ENCODE peak calls at places on chromosomes 16 and 17, in seven cellular contexts. H, D, F, R, T, Q and V are unnamed samples.

GRCh38 chr17:1958134-1958881 is 66.8 kb downstream of the RTN4RL1 start:
- DNase-seq in H (no peak), D (no peak), F (no peak), R (peak; percentile 90), T (peak; percentile 60), Q (no peak), V (no peak)

GRCh38 chr17:7029096-7029495 is 6.2 kb downstream of the BCL6B start:
- DNase-seq in H (no peak), D (no peak), F (no peak), R (no peak), T (no peak), Q (no peak), V (no peak)

GRCh38 chr16:86610779-86611516 is 32.6 kb downstream of the FOXL1 start:
- DNase-seq in H (no peak), D (no peak), F (no peak), R (no peak), T (no peak), Q (no peak), V (no peak)

GRCh38 chr16:46970089-46970488 is 3.4 kb downstream of the DNAJA2 start:
- DNase-seq in H (no peak), D (peak; percentile 27), F (no peak), R (no peak), T (peak; percentile 52), Q (no peak), V (no peak)

GRCh38 chr16:5863207-5863606 is 765.6 kb upstream of the EEF2KMT start:
- DNase-seq in H (no peak), D (no peak), F (no peak), R (no peak), T (no peak), Q (no peak), V (no peak)

GRCh38 chr17:79388556-79389295 is 222.1 kb downstream of the RBFOX3 start:
- DNase-seq in H (no peak), D (peak; percentile 45), F (peak; percentile 68), R (peak; percentile 61), T (peak; percentile 72), Q (no peak), V (peak; percentile 11)

GRCh38 chr17:75147878-75148546 is 6.3 kb downstream of the JPT1 start:
- DNase-seq in H (no peak), D (no peak), F (no peak), R (no peak), T (no peak), Q (no peak), V (no peak)

GRCh38 chr16:67212766-67213165 is 13.8 kb downstream of the ELMO3 start:
- DNase-seq in H (no peak), D (no peak), F (no peak), R (no peak), T (no peak), Q (no peak), V (no peak)

GRCh38 chr17:63476857-63477470 is at the start of gene ACE:
- DNase-seq in H (no peak), D (peak; percentile 40), F (no peak), R (peak; percentile 71), T (peak; percentile 53), Q (peak; percentile 20), V (no peak)

GRCh38 chr17:55731586-55732250 is 9.1 kb upstream of the TMEM100 start:
- DNase-seq in H (peak; percentile 33), D (peak; percentile 51), F (no peak), R (peak; percentile 65), T (peak; percentile 20), Q (no peak), V (peak; percentile 69)

GRCh38 chr17:49521521-49522185 is 26.6 kb downstream of the NGFR start:
- DNase-seq in H (no peak), D (no peak), F (no peak), R (no peak), T (no peak), Q (no peak), V (no peak)

GRCh38 chr16:58110590-58111330 is 18.4 kb downstream of the CFAP20 start:
- DNase-seq in H (no peak), D (no peak), F (no peak), R (peak; percentile 15), T (no peak), Q (no peak), V (peak; percentile 34)

GRCh38 chr17:8123695-8124349 is at the start of gene HES7:
- DNase-seq in H (no peak), D (no peak), F (no peak), R (peak; percentile 42), T (peak; percentile 16), Q (no peak), V (no peak)

GRCh38 chr16:73065617-73066313 is 17.8 kb upstream of the ZFHX3 start:
- DNase-seq in H (no peak), D (peak; percentile 65), F (no peak), R (no peak), T (no peak), Q (no peak), V (no peak)

GRCh38 chr17:43070872-43071271 is 45.8 kb downstream of the RND2 start:
- DNase-seq in H (no peak), D (no peak), F (no peak), R (no peak), T (no peak), Q (no peak), V (no peak)

GRCh38 chr16:67432491-67432890 is 1.6 kb downstream of the HSD11B2 start:
- DNase-seq in H (no peak), D (no peak), F (no peak), R (no peak), T (no peak), Q (no peak), V (no peak)

GRCh38 chr16:75248142-75248535 is 3.3 kb downstream of the BCAR1 start:
- DNase-seq in H (peak; percentile 59), D (peak; percentile 13), F (no peak), R (no peak), T (no peak), Q (no peak), V (no peak)

GRCh38 chr16:85173981-85174751 is 61.9 kb upstream of the CIBAR2 start:
- DNase-seq in H (no peak), D (peak; percentile 73), F (peak; percentile 83), R (peak; percentile 88), T (peak; percentile 71), Q (no peak), V (peak; percentile 75)

GRCh38 chr16:53281280-53281679 is 153.0 kb upstream of the RBL2 start:
- DNase-seq in H (no peak), D (no peak), F (no peak), R (no peak), T (no peak), Q (no peak), V (no peak)

GRCh38 chr17:52124993-52125392 is 33.5 kb downstream of the CA10 start:
- DNase-seq in H (no peak), D (no peak), F (no peak), R (no peak), T (no peak), Q (no peak), V (no peak)

GRCh38 chr16:66503030-66503429 is 46.9 kb downstream of the TK2 start:
- DNase-seq in H (peak; percentile 29), D (no peak), F (no peak), R (no peak), T (no peak), Q (no peak), V (no peak)

GRCh38 chr16:88938119-88938932 is 38.7 kb downstream of the CBFA2T3 start:
- DNase-seq in H (no peak), D (peak; percentile 21), F (no peak), R (no peak), T (no peak), Q (no peak), V (no peak)

GRCh38 chr17:72565006-72565405 is 444.2 kb downstream of the SOX9 start:
- DNase-seq in H (no peak), D (no peak), F (no peak), R (no peak), T (no peak), Q (no peak), V (no peak)

GRCh38 chr16:50802958-50803357 is 61.1 kb downstream of the CYLD start:
- DNase-seq in H (no peak), D (no peak), F (no peak), R (no peak), T (no peak), Q (no peak), V (no peak)

GRCh38 chr17:19397556-19398041 is 10.6 kb upstream of the MFAP4 start:
- DNase-seq in H (no peak), D (no peak), F (no peak), R (no peak), T (peak; percentile 45), Q (no peak), V (no peak)

GRCh38 chr17:59399914-59400313 is 68.5 kb downstream of the YPEL2 start:
- DNase-seq in H (no peak), D (no peak), F (no peak), R (no peak), T (no peak), Q (no peak), V (no peak)

GRCh38 chr17:80688994-80689635 is 144.5 kb downstream of the RPTOR start:
- DNase-seq in H (no peak), D (no peak), F (no peak), R (no peak), T (no peak), Q (no peak), V (no peak)

GRCh38 chr16:57958544-57958943 is 12.4 kb downstream of the CNGB1 start:
- DNase-seq in H (no peak), D (no peak), F (no peak), R (no peak), T (no peak), Q (no peak), V (no peak)

GRCh38 chr16:46947900-46948547 is 25.4 kb downstream of the DNAJA2 start:
- DNase-seq in H (no peak), D (no peak), F (no peak), R (peak; percentile 31), T (no peak), Q (no peak), V (peak; percentile 26)

GRCh38 chr17:47692895-47693666 is 880 bp upstream of the TBKBP1 start:
- DNase-seq in H (no peak), D (no peak), F (no peak), R (peak; percentile 39), T (peak; percentile 63), Q (no peak), V (no peak)

GRCh38 chr16:64773184-64773583 is 348.7 kb downstream of the CDH11 start:
- DNase-seq in H (no peak), D (no peak), F (no peak), R (no peak), T (no peak), Q (no peak), V (no peak)

GRCh38 chr17:10352866-10353265 is 19.9 kb downstream of the MYH13 start:
- DNase-seq in H (no peak), D (no peak), F (no peak), R (no peak), T (no peak), Q (no peak), V (no peak)

GRCh38 chr17:70344356-70345060 is 175.2 kb downstream of the KCNJ2 start:
- DNase-seq in H (no peak), D (no peak), F (peak; percentile 21), R (no peak), T (no peak), Q (no peak), V (peak; percentile 59)

GRCh38 chr17:41579484-41580243 is 7.0 kb downstream of the KRT14 start:
- DNase-seq in H (no peak), D (peak; percentile 63), F (peak; percentile 87), R (peak; percentile 63), T (peak; percentile 87), Q (peak; percentile 56), V (peak; percentile 55)

GRCh38 chr17:7703584-7704574 is 1.1 kb upstream of the EFNB3 start:
- DNase-seq in H (no peak), D (no peak), F (no peak), R (no peak), T (peak; percentile 37), Q (no peak), V (peak; percentile 49)

GRCh38 chr17:65557349-65558310 is 3.8 kb downstream of the AXIN2 start:
- DNase-seq in H (no peak), D (no peak), F (no peak), R (peak; percentile 91), T (no peak), Q (no peak), V (peak; percentile 93)